ENCODE peak calls at places on chromosome 9, in nine cellular contexts. M is tibial nerve, Z is A549, I is heart left ventricle, J is suprapubic skin, Y is HCT116, B is body of pancreas, L is IMR-90, H is spleen. C is an unnamed sample.

GRCh38 chr9:120386390-120387131 is 193.4 kb downstream of the CDK5RAP2 start:
- DNase-seq in H (no peak), L (no peak), Y (no peak), I (no peak), B (peak; percentile 28), Z (no peak), M (no peak), J (no peak), C (peak; percentile 69)

GRCh38 chr9:37745970-37746369 is 7.6 kb upstream of the TRMT10B start:
- DNase-seq in M (no peak), H (no peak), J (no peak), B (no peak), L (no peak), Y (no peak), Z (no peak), I (no peak), C (peak; percentile 78)

GRCh38 chr9:29449294-29449693 is 1876.0 kb upstream of the C9orf72 start:
- DNase-seq in M (no peak), L (no peak), Z (no peak), I (no peak), H (no peak), J (no peak), B (no peak), Y (no peak), C (no peak)

GRCh38 chr9:14350766-14351165 is 36.8 kb upstream of the NFIB start:
- DNase-seq in M (no peak), H (no peak), Y (no peak), I (peak; percentile 55), Z (no peak), B (no peak), L (no peak), J (no peak), C (no peak)

GRCh38 chr9:75490326-75490725 is 400.1 kb upstream of the PCSK5 start:
- DNase-seq in B (no peak), Z (no peak), J (no peak), L (no peak), M (peak; percentile 62), I (peak; percentile 29), H (no peak), Y (no peak), C (peak; percentile 46)

GRCh38 chr9:129487307-129487657 is 133.6 kb downstream of the C9orf50 start:
- DNase-seq in Z (no peak), M (no peak), L (no peak), I (no peak), Y (no peak), B (no peak), H (no peak), J (no peak), C (no peak)

GRCh38 chr9:119991797-119992196 is 588.2 kb downstream of the CDK5RAP2 start:
- DNase-seq in J (no peak), Z (no peak), Y (no peak), M (no peak), I (no peak), L (no peak), H (no peak), B (no peak), C (no peak)

GRCh38 chr9:21747171-21747570 is 55.3 kb upstream of the MTAP start:
- DNase-seq in J (no peak), I (no peak), M (no peak), B (no peak), H (no peak), Y (no peak), L (no peak), Z (no peak), C (no peak)

GRCh38 chr9:132792547-132792946 is 85.5 kb downstream of the AK8 start:
- DNase-seq in H (no peak), Y (no peak), Z (no peak), L (no peak), I (no peak), J (no peak), M (no peak), B (no peak), C (no peak)

GRCh38 chr9:14096182-14096922 is 217.6 kb downstream of the NFIB start:
- DNase-seq in Y (no peak), L (peak; percentile 62), I (peak; percentile 40), B (peak; percentile 63), H (no peak), M (no peak), Z (peak; percentile 13), J (no peak), C (no peak)

DNA sequence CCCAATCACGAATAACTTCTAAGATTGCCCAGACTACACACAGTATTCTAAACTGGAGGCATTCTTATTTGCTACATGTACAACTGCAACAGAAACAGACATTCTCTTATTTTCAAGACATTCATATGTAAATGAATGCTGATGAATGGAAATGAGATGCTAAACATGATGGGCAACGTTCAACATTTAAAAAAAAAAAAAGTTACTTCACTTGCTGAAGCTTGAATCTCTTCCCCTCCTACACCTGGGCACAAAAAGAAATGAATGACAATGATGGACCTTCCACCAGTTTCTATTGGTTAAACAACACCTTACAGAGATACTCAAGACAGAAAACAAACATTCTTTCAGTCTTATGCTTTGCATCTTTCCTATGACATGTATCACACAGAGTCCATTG is 160.5 kb downstream of the BNC2 start:
- DNase-seq in Y (no peak), M (no peak), L (no peak), I (no peak), Z (no peak), B (no peak), H (no peak), J (no peak), C (no peak)
- H3K4me3 ChIP-seq in Y (no peak overlapping the region), M (no peak overlapping the region), L (no peak overlapping the region), I (no peak overlapping the region), Z (no peak overlapping the region), B (no peak overlapping the region), H (no peak overlapping the region), J (no peak overlapping the region), C (no peak overlapping the region)

DNA sequence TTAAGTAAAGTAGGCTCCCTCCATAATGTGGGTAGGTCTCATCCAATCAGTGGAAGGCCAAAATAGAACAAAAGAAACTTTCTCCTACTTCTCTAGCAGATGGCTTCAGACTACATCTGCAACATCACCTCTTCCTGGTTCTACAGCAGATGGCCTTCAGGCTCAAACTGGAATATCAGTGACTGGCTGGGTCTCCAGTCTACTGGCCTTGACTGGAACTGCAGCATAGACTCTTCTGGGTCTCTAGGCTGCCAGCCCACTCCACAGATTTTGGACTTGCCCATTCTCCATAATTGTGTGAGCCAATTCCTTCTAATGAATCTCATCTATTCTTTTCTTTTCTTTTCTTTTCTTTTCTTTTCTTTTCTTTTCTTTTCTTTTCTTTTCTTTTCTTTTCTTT is 64.8 kb downstream of the ACER2 start:
- DNase-seq in J (no peak), M (no peak), L (no peak), H (no peak), Z (no peak), B (no peak), I (no peak), Y (no peak), C (no peak)
- TF ChIP-seq POLR2A in J (no peak), M (no peak), L (no peak), H (no peak), Z (no peak), B (no peak), I (no peak), Y (no peak), C (no peak)

GRCh38 chr9:114363424-114363823 is 24.4 kb downstream of the AKNA start:
- DNase-seq in L (no peak), Z (no peak), J (no peak), Y (no peak), I (no peak), M (no peak), B (no peak), H (no peak), C (no peak)

GRCh38 chr9:114365194-114365593 is 22.6 kb downstream of the AKNA start:
- DNase-seq in H (no peak), Y (no peak), M (no peak), L (no peak), I (no peak), Z (no peak), B (no peak), J (no peak), C (no peak)

GRCh38 chr9:114364123-114364522 is 23.7 kb downstream of the AKNA start:
- DNase-seq in Z (no peak), Y (no peak), B (no peak), H (no peak), I (no peak), L (peak; percentile 85), J (no peak), M (no peak), C (no peak)

GRCh38 chr9:114366334-114367128 is 21.3 kb downstream of the AKNA start:
- DNase-seq in L (peak; percentile 92), Y (no peak), H (no peak), M (no peak), Z (no peak), J (no peak), B (no peak), I (no peak), C (no peak)

DNA sequence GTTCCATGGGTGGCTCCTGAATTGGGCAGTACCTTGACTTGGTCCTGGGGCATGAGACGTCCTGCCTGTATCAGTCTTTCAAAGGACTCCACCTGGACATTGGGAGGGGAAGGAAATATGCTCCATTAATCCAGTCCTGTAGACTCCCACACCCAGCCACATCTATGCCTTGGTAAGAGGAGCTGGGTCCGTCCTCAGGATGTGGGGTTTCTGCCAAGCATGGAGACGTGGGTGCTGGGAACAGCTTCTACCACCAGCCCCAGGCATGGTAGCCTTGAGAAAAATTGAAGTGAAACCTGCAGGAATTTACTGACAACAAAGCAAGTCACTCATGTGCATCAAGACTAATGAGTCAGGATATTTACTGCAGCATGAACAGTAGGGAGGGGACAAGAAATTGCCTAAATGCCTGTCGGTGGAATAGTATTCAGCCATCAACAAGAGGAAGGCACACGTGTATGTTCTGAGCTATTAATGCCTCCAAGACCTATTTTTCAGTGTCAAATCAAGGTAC is 23.2 kb downstream of the AKNA start:
- DNase-seq in Z (no peak), H (no peak), B (no peak), Y (no peak), L (no peak), I (no peak), M (no peak), J (no peak), C (no peak)
- H3K4me3 ChIP-seq in Z (no peak overlapping the region), H (no peak overlapping the region), B (no peak overlapping the region), Y (no peak overlapping the region), L (no peak overlapping the region), I (no peak overlapping the region), M (no peak overlapping the region), J (no peak overlapping the region), C (no peak overlapping the region)

GRCh38 chr9:125284855-125285254 is 23.2 kb downstream of the GAPVD1 start:
- DNase-seq in L (no peak), Y (no peak), Z (no peak), B (no peak), I (no peak), M (no peak), J (no peak), H (no peak), C (no peak)
- TF ChIP-seq POLR2A in L (no peak), Y (no peak), Z (no peak), B (no peak), I (no peak), M (no peak), J (no peak), H (no peak), C (no peak)

GRCh38 chr9:1469996-1470395 is 419.8 kb downstream of the DMRT2 start:
- DNase-seq in B (no peak), Y (no peak), Z (no peak), H (no peak), I (no peak), L (no peak), J (no peak), M (no peak), C (no peak)
- H3K4me3 ChIP-seq in B (no peak overlapping the region), Y (no peak overlapping the region), Z (no peak overlapping the region), H (no peak overlapping the region), I (no peak overlapping the region), L (no peak overlapping the region), J (no peak overlapping the region), M (no peak overlapping the region), C (no peak overlapping the region)